ENCODE peak calls at places on chromosome 10, in ten cellular contexts. One of them, this sample, is unnamed.

GRCh38 chr10:127715782-127716378 is 21.1 kb upstream of the FOXI2 start:
- DNase-seq in MCF 10A: peak; percentile 37
- DNase-seq in activated CD8-positive, alpha-beta memory T cell treated with anti-CD3 and anti-CD28 coated beads, Interleukin-2, amount 50 U/mL, for 48 hours: no peak
- DNase-seq in T-cell: no peak
- DNase-seq in activated CD4-positive, CD25-positive, alpha-beta regulatory T cell: no peak
- DNase-seq in psoas muscle: no peak
- DNase-seq in activated effector memory CD4-positive, alpha-beta T cell treated with Interleukin-2 at 50 U/mL for 16 hours: no peak
- DNase-seq in GM12891: no peak
- DNase-seq in AG09319: no peak
- DNase-seq in heart right ventricle: no peak
- DNase-seq in this sample: peak; percentile 0

GRCh38 chr10:32161586-32161985 is 105.4 kb upstream of the KIF5B start:
- DNase-seq in MCF 10A: no peak
- DNase-seq in activated CD8-positive, alpha-beta memory T cell treated with anti-CD3 and anti-CD28 coated beads, Interleukin-2, amount 50 U/mL, for 48 hours: no peak
- DNase-seq in T-cell: no peak
- DNase-seq in activated CD4-positive, CD25-positive, alpha-beta regulatory T cell: no peak
- DNase-seq in psoas muscle: no peak
- DNase-seq in activated effector memory CD4-positive, alpha-beta T cell treated with Interleukin-2 at 50 U/mL for 16 hours: no peak
- DNase-seq in GM12891: no peak
- DNase-seq in AG09319: no peak
- DNase-seq in heart right ventricle: peak; percentile 22
- DNase-seq in this sample: no peak

GRCh38 chr10:72337039-72337629 is 17.6 kb downstream of the DNAJB12 start:
- DNase-seq in MCF 10A: peak; percentile 93
- DNase-seq in activated CD8-positive, alpha-beta memory T cell treated with anti-CD3 and anti-CD28 coated beads, Interleukin-2, amount 50 U/mL, for 48 hours: peak; percentile 90
- DNase-seq in T-cell: peak; percentile 70
- DNase-seq in activated CD4-positive, CD25-positive, alpha-beta regulatory T cell: peak; percentile 41
- DNase-seq in psoas muscle: peak; percentile 87
- DNase-seq in activated effector memory CD4-positive, alpha-beta T cell treated with Interleukin-2 at 50 U/mL for 16 hours: peak; percentile 56
- DNase-seq in GM12891: no peak
- DNase-seq in AG09319: no peak
- DNase-seq in heart right ventricle: peak; percentile 88
- DNase-seq in this sample: peak; percentile 15

GRCh38 chr10:96188911-96189310 is 58.8 kb downstream of the ZNF518A start:
- DNase-seq in MCF 10A: no peak
- DNase-seq in activated CD8-positive, alpha-beta memory T cell treated with anti-CD3 and anti-CD28 coated beads, Interleukin-2, amount 50 U/mL, for 48 hours: no peak
- DNase-seq in T-cell: no peak
- DNase-seq in activated CD4-positive, CD25-positive, alpha-beta regulatory T cell: no peak
- DNase-seq in psoas muscle: no peak
- DNase-seq in activated effector memory CD4-positive, alpha-beta T cell treated with Interleukin-2 at 50 U/mL for 16 hours: no peak
- DNase-seq in GM12891: no peak
- DNase-seq in AG09319: no peak
- DNase-seq in heart right ventricle: no peak
- DNase-seq in this sample: no peak

GRCh38 chr10:22737587-22737986 is 23.2 kb upstream of the PIP4K2A start:
- DNase-seq in MCF 10A: peak; percentile 75
- DNase-seq in activated CD8-positive, alpha-beta memory T cell treated with anti-CD3 and anti-CD28 coated beads, Interleukin-2, amount 50 U/mL, for 48 hours: no peak
- DNase-seq in T-cell: no peak
- DNase-seq in activated CD4-positive, CD25-positive, alpha-beta regulatory T cell: no peak
- DNase-seq in psoas muscle: peak; percentile 53
- DNase-seq in activated effector memory CD4-positive, alpha-beta T cell treated with Interleukin-2 at 50 U/mL for 16 hours: no peak
- DNase-seq in GM12891: no peak
- DNase-seq in AG09319: no peak
- DNase-seq in heart right ventricle: no peak
- DNase-seq in this sample: no peak

GRCh38 chr10:130727766-130728490 is 583.6 kb downstream of the TCERG1L start:
- DNase-seq in MCF 10A: no peak
- DNase-seq in activated CD8-positive, alpha-beta memory T cell treated with anti-CD3 and anti-CD28 coated beads, Interleukin-2, amount 50 U/mL, for 48 hours: no peak
- DNase-seq in T-cell: no peak
- DNase-seq in activated CD4-positive, CD25-positive, alpha-beta regulatory T cell: no peak
- DNase-seq in psoas muscle: no peak
- DNase-seq in activated effector memory CD4-positive, alpha-beta T cell treated with Interleukin-2 at 50 U/mL for 16 hours: no peak
- DNase-seq in GM12891: no peak
- DNase-seq in AG09319: no peak
- DNase-seq in heart right ventricle: no peak
- DNase-seq in this sample: no peak

GRCh38 chr10:99395750-99396445 is 34.5 kb downstream of the GOT1 start:
- DNase-seq in MCF 10A: peak; percentile 49
- DNase-seq in activated CD8-positive, alpha-beta memory T cell treated with anti-CD3 and anti-CD28 coated beads, Interleukin-2, amount 50 U/mL, for 48 hours: no peak
- DNase-seq in T-cell: no peak
- DNase-seq in activated CD4-positive, CD25-positive, alpha-beta regulatory T cell: no peak
- DNase-seq in psoas muscle: no peak
- DNase-seq in activated effector memory CD4-positive, alpha-beta T cell treated with Interleukin-2 at 50 U/mL for 16 hours: no peak
- DNase-seq in GM12891: no peak
- DNase-seq in AG09319: peak; percentile 34
- DNase-seq in heart right ventricle: no peak
- DNase-seq in this sample: peak; percentile 8

GRCh38 chr10:131781791-131782190 is 119.0 kb upstream of the PPP2R2D start:
- DNase-seq in MCF 10A: no peak
- DNase-seq in activated CD8-positive, alpha-beta memory T cell treated with anti-CD3 and anti-CD28 coated beads, Interleukin-2, amount 50 U/mL, for 48 hours: peak; percentile 28
- DNase-seq in T-cell: no peak
- DNase-seq in activated CD4-positive, CD25-positive, alpha-beta regulatory T cell: no peak
- DNase-seq in psoas muscle: no peak
- DNase-seq in activated effector memory CD4-positive, alpha-beta T cell treated with Interleukin-2 at 50 U/mL for 16 hours: no peak
- DNase-seq in GM12891: no peak
- DNase-seq in AG09319: no peak
- DNase-seq in heart right ventricle: no peak
- DNase-seq in this sample: no peak

GRCh38 chr10:44071479-44071878 is 313.4 kb downstream of the CXCL12 start:
- DNase-seq in MCF 10A: peak; percentile 4
- DNase-seq in activated CD8-positive, alpha-beta memory T cell treated with anti-CD3 and anti-CD28 coated beads, Interleukin-2, amount 50 U/mL, for 48 hours: no peak
- DNase-seq in T-cell: no peak
- DNase-seq in activated CD4-positive, CD25-positive, alpha-beta regulatory T cell: no peak
- DNase-seq in psoas muscle: no peak
- DNase-seq in activated effector memory CD4-positive, alpha-beta T cell treated with Interleukin-2 at 50 U/mL for 16 hours: no peak
- DNase-seq in GM12891: no peak
- DNase-seq in AG09319: peak; percentile 94
- DNase-seq in heart right ventricle: no peak
- DNase-seq in this sample: no peak

GRCh38 chr10:48478980-48479811 is 125.7 kb downstream of the ARHGAP22 start:
- DNase-seq in MCF 10A: no peak
- DNase-seq in activated CD8-positive, alpha-beta memory T cell treated with anti-CD3 and anti-CD28 coated beads, Interleukin-2, amount 50 U/mL, for 48 hours: peak; percentile 26
- DNase-seq in T-cell: no peak
- DNase-seq in activated CD4-positive, CD25-positive, alpha-beta regulatory T cell: no peak
- DNase-seq in psoas muscle: no peak
- DNase-seq in activated effector memory CD4-positive, alpha-beta T cell treated with Interleukin-2 at 50 U/mL for 16 hours: no peak
- DNase-seq in GM12891: no peak
- DNase-seq in AG09319: no peak
- DNase-seq in heart right ventricle: no peak
- DNase-seq in this sample: no peak

GRCh38 chr10:88232029-88232895 is 350.9 kb downstream of the RNLS start:
- DNase-seq in MCF 10A: peak; percentile 32
- DNase-seq in activated CD8-positive, alpha-beta memory T cell treated with anti-CD3 and anti-CD28 coated beads, Interleukin-2, amount 50 U/mL, for 48 hours: no peak
- DNase-seq in T-cell: no peak
- DNase-seq in activated CD4-positive, CD25-positive, alpha-beta regulatory T cell: no peak
- DNase-seq in psoas muscle: peak; percentile 79
- DNase-seq in activated effector memory CD4-positive, alpha-beta T cell treated with Interleukin-2 at 50 U/mL for 16 hours: no peak
- DNase-seq in GM12891: no peak
- DNase-seq in AG09319: no peak
- DNase-seq in heart right ventricle: peak; percentile 84
- DNase-seq in this sample: no peak

GRCh38 chr10:52213511-52213831 is 100.6 kb upstream of the DKK1 start:
- DNase-seq in MCF 10A: peak; percentile 10
- DNase-seq in activated CD8-positive, alpha-beta memory T cell treated with anti-CD3 and anti-CD28 coated beads, Interleukin-2, amount 50 U/mL, for 48 hours: no peak
- DNase-seq in T-cell: no peak
- DNase-seq in activated CD4-positive, CD25-positive, alpha-beta regulatory T cell: no peak
- DNase-seq in psoas muscle: no peak
- DNase-seq in activated effector memory CD4-positive, alpha-beta T cell treated with Interleukin-2 at 50 U/mL for 16 hours: no peak
- DNase-seq in GM12891: no peak
- DNase-seq in AG09319: no peak
- DNase-seq in heart right ventricle: peak; percentile 16
- DNase-seq in this sample: no peak

GRCh38 chr10:79938728-79939380 is 10.1 kb downstream of the SFTPD start:
- DNase-seq in MCF 10A: no peak
- DNase-seq in activated CD8-positive, alpha-beta memory T cell treated with anti-CD3 and anti-CD28 coated beads, Interleukin-2, amount 50 U/mL, for 48 hours: no peak
- DNase-seq in T-cell: no peak
- DNase-seq in activated CD4-positive, CD25-positive, alpha-beta regulatory T cell: no peak
- DNase-seq in psoas muscle: no peak
- DNase-seq in activated effector memory CD4-positive, alpha-beta T cell treated with Interleukin-2 at 50 U/mL for 16 hours: no peak
- DNase-seq in GM12891: peak; percentile 30
- DNase-seq in AG09319: no peak
- DNase-seq in heart right ventricle: peak; percentile 54
- DNase-seq in this sample: no peak

GRCh38 chr10:110216942-110217341 is 9.5 kb downstream of the MXI1 start:
- DNase-seq in MCF 10A: no peak
- DNase-seq in activated CD8-positive, alpha-beta memory T cell treated with anti-CD3 and anti-CD28 coated beads, Interleukin-2, amount 50 U/mL, for 48 hours: no peak
- DNase-seq in T-cell: no peak
- DNase-seq in activated CD4-positive, CD25-positive, alpha-beta regulatory T cell: no peak
- DNase-seq in psoas muscle: no peak
- DNase-seq in activated effector memory CD4-positive, alpha-beta T cell treated with Interleukin-2 at 50 U/mL for 16 hours: no peak
- DNase-seq in GM12891: no peak
- DNase-seq in AG09319: no peak
- DNase-seq in heart right ventricle: no peak
- DNase-seq in this sample: no peak

GRCh38 chr10:3172081-3172445 is 519 bp downstream of the PITRM1 start:
- DNase-seq in MCF 10A: peak; percentile 68
- DNase-seq in activated CD8-positive, alpha-beta memory T cell treated with anti-CD3 and anti-CD28 coated beads, Interleukin-2, amount 50 U/mL, for 48 hours: no peak
- DNase-seq in T-cell: no peak
- DNase-seq in activated CD4-positive, CD25-positive, alpha-beta regulatory T cell: peak; percentile 27
- DNase-seq in psoas muscle: no peak
- DNase-seq in activated effector memory CD4-positive, alpha-beta T cell treated with Interleukin-2 at 50 U/mL for 16 hours: no peak
- DNase-seq in GM12891: no peak
- DNase-seq in AG09319: peak; percentile 19
- DNase-seq in heart right ventricle: no peak
- DNase-seq in this sample: no peak

GRCh38 chr10:68332259-68333057 is at the start of gene PBLD:
- DNase-seq in MCF 10A: peak; percentile 85
- DNase-seq in activated CD8-positive, alpha-beta memory T cell treated with anti-CD3 and anti-CD28 coated beads, Interleukin-2, amount 50 U/mL, for 48 hours: peak; percentile 84
- DNase-seq in T-cell: peak; percentile 55
- DNase-seq in activated CD4-positive, CD25-positive, alpha-beta regulatory T cell: peak; percentile 48
- DNase-seq in psoas muscle: peak; percentile 64
- DNase-seq in activated effector memory CD4-positive, alpha-beta T cell treated with Interleukin-2 at 50 U/mL for 16 hours: peak; percentile 47
- DNase-seq in GM12891: peak; percentile 22
- DNase-seq in AG09319: peak; percentile 48
- DNase-seq in heart right ventricle: peak; percentile 79
- DNase-seq in this sample: peak; percentile 35

GRCh38 chr10:14712991-14713422 is 61.7 kb downstream of the FAM107B start:
- DNase-seq in MCF 10A: no peak
- DNase-seq in activated CD8-positive, alpha-beta memory T cell treated with anti-CD3 and anti-CD28 coated beads, Interleukin-2, amount 50 U/mL, for 48 hours: no peak
- DNase-seq in T-cell: no peak
- DNase-seq in activated CD4-positive, CD25-positive, alpha-beta regulatory T cell: no peak
- DNase-seq in psoas muscle: no peak
- DNase-seq in activated effector memory CD4-positive, alpha-beta T cell treated with Interleukin-2 at 50 U/mL for 16 hours: no peak
- DNase-seq in GM12891: no peak
- DNase-seq in AG09319: no peak
- DNase-seq in heart right ventricle: no peak
- DNase-seq in this sample: no peak

GRCh38 chr10:95413608-95414007 is 122.8 kb upstream of the PDLIM1 start:
- DNase-seq in MCF 10A: no peak
- DNase-seq in activated CD8-positive, alpha-beta memory T cell treated with anti-CD3 and anti-CD28 coated beads, Interleukin-2, amount 50 U/mL, for 48 hours: no peak
- DNase-seq in T-cell: no peak
- DNase-seq in activated CD4-positive, CD25-positive, alpha-beta regulatory T cell: no peak
- DNase-seq in psoas muscle: no peak
- DNase-seq in activated effector memory CD4-positive, alpha-beta T cell treated with Interleukin-2 at 50 U/mL for 16 hours: no peak
- DNase-seq in GM12891: no peak
- DNase-seq in AG09319: no peak
- DNase-seq in heart right ventricle: peak; percentile 49
- DNase-seq in this sample: no peak

GRCh38 chr10:18414061-18414460 is 237.3 kb downstream of the NSUN6 start:
- DNase-seq in MCF 10A: no peak
- DNase-seq in activated CD8-positive, alpha-beta memory T cell treated with anti-CD3 and anti-CD28 coated beads, Interleukin-2, amount 50 U/mL, for 48 hours: no peak
- DNase-seq in T-cell: no peak
- DNase-seq in activated CD4-positive, CD25-positive, alpha-beta regulatory T cell: no peak
- DNase-seq in psoas muscle: no peak
- DNase-seq in activated effector memory CD4-positive, alpha-beta T cell treated with Interleukin-2 at 50 U/mL for 16 hours: no peak
- DNase-seq in GM12891: no peak
- DNase-seq in AG09319: no peak
- DNase-seq in heart right ventricle: no peak
- DNase-seq in this sample: peak; percentile 0

GRCh38 chr10:116880716-116881440 is 31.6 kb downstream of the ENO4 start:
- DNase-seq in MCF 10A: no peak
- DNase-seq in activated CD8-positive, alpha-beta memory T cell treated with anti-CD3 and anti-CD28 coated beads, Interleukin-2, amount 50 U/mL, for 48 hours: no peak
- DNase-seq in T-cell: no peak
- DNase-seq in activated CD4-positive, CD25-positive, alpha-beta regulatory T cell: no peak
- DNase-seq in psoas muscle: no peak
- DNase-seq in activated effector memory CD4-positive, alpha-beta T cell treated with Interleukin-2 at 50 U/mL for 16 hours: no peak
- DNase-seq in GM12891: no peak
- DNase-seq in AG09319: no peak
- DNase-seq in heart right ventricle: no peak
- DNase-seq in this sample: no peak

GRCh38 chr10:30985552-30985951 is 46.1 kb downstream of the ZNF438 start:
- DNase-seq in MCF 10A: peak; percentile 63
- DNase-seq in activated CD8-positive, alpha-beta memory T cell treated with anti-CD3 and anti-CD28 coated beads, Interleukin-2, amount 50 U/mL, for 48 hours: no peak
- DNase-seq in T-cell: no peak
- DNase-seq in activated CD4-positive, CD25-positive, alpha-beta regulatory T cell: no peak
- DNase-seq in psoas muscle: no peak
- DNase-seq in activated effector memory CD4-positive, alpha-beta T cell treated with Interleukin-2 at 50 U/mL for 16 hours: no peak
- DNase-seq in GM12891: no peak
- DNase-seq in AG09319: no peak
- DNase-seq in heart right ventricle: no peak
- DNase-seq in this sample: no peak

GRCh38 chr10:548212-548897 is 141.1 kb downstream of the DIP2C start:
- DNase-seq in MCF 10A: no peak
- DNase-seq in activated CD8-positive, alpha-beta memory T cell treated with anti-CD3 and anti-CD28 coated beads, Interleukin-2, amount 50 U/mL, for 48 hours: no peak
- DNase-seq in T-cell: no peak
- DNase-seq in activated CD4-positive, CD25-positive, alpha-beta regulatory T cell: no peak
- DNase-seq in psoas muscle: no peak
- DNase-seq in activated effector memory CD4-positive, alpha-beta T cell treated with Interleukin-2 at 50 U/mL for 16 hours: no peak
- DNase-seq in GM12891: no peak
- DNase-seq in AG09319: no peak
- DNase-seq in heart right ventricle: no peak
- DNase-seq in this sample: no peak

GRCh38 chr10:112919721-112920120 is 30.3 kb upstream of the TCF7L2 start:
- DNase-seq in MCF 10A: peak; percentile 69
- DNase-seq in activated CD8-positive, alpha-beta memory T cell treated with anti-CD3 and anti-CD28 coated beads, Interleukin-2, amount 50 U/mL, for 48 hours: no peak
- DNase-seq in T-cell: no peak
- DNase-seq in activated CD4-positive, CD25-positive, alpha-beta regulatory T cell: no peak
- DNase-seq in psoas muscle: no peak
- DNase-seq in activated effector memory CD4-positive, alpha-beta T cell treated with Interleukin-2 at 50 U/mL for 16 hours: no peak
- DNase-seq in GM12891: no peak
- DNase-seq in AG09319: peak; percentile 8
- DNase-seq in heart right ventricle: no peak
- DNase-seq in this sample: no peak

GRCh38 chr10:127948791-127949190 is 41.9 kb downstream of the PTPRE start:
- DNase-seq in MCF 10A: peak; percentile 9
- DNase-seq in activated CD8-positive, alpha-beta memory T cell treated with anti-CD3 and anti-CD28 coated beads, Interleukin-2, amount 50 U/mL, for 48 hours: no peak
- DNase-seq in T-cell: no peak
- DNase-seq in activated CD4-positive, CD25-positive, alpha-beta regulatory T cell: no peak
- DNase-seq in psoas muscle: no peak
- DNase-seq in activated effector memory CD4-positive, alpha-beta T cell treated with Interleukin-2 at 50 U/mL for 16 hours: no peak
- DNase-seq in GM12891: no peak
- DNase-seq in AG09319: no peak
- DNase-seq in heart right ventricle: no peak
- DNase-seq in this sample: no peak

GRCh38 chr10:113960617-113961260 is 82.9 kb upstream of the ADRB1 start:
- DNase-seq in MCF 10A: peak; percentile 29
- DNase-seq in activated CD8-positive, alpha-beta memory T cell treated with anti-CD3 and anti-CD28 coated beads, Interleukin-2, amount 50 U/mL, for 48 hours: no peak
- DNase-seq in T-cell: peak; percentile 31
- DNase-seq in activated CD4-positive, CD25-positive, alpha-beta regulatory T cell: no peak
- DNase-seq in psoas muscle: no peak
- DNase-seq in activated effector memory CD4-positive, alpha-beta T cell treated with Interleukin-2 at 50 U/mL for 16 hours: peak; percentile 43
- DNase-seq in GM12891: no peak
- DNase-seq in AG09319: no peak
- DNase-seq in heart right ventricle: no peak
- DNase-seq in this sample: peak; percentile 43

GRCh38 chr10:102007802-102008201 is 48.2 kb downstream of the ARMH3 start:
- DNase-seq in MCF 10A: no peak
- DNase-seq in activated CD8-positive, alpha-beta memory T cell treated with anti-CD3 and anti-CD28 coated beads, Interleukin-2, amount 50 U/mL, for 48 hours: no peak
- DNase-seq in T-cell: no peak
- DNase-seq in activated CD4-positive, CD25-positive, alpha-beta regulatory T cell: no peak
- DNase-seq in psoas muscle: no peak
- DNase-seq in activated effector memory CD4-positive, alpha-beta T cell treated with Interleukin-2 at 50 U/mL for 16 hours: no peak
- DNase-seq in GM12891: no peak
- DNase-seq in AG09319: no peak
- DNase-seq in heart right ventricle: no peak
- DNase-seq in this sample: no peak

GRCh38 chr10:59271160-59271559 is 91.2 kb downstream of the FAM13C start:
- DNase-seq in MCF 10A: no peak
- DNase-seq in activated CD8-positive, alpha-beta memory T cell treated with anti-CD3 and anti-CD28 coated beads, Interleukin-2, amount 50 U/mL, for 48 hours: no peak
- DNase-seq in T-cell: no peak
- DNase-seq in activated CD4-positive, CD25-positive, alpha-beta regulatory T cell: no peak
- DNase-seq in psoas muscle: no peak
- DNase-seq in activated effector memory CD4-positive, alpha-beta T cell treated with Interleukin-2 at 50 U/mL for 16 hours: no peak
- DNase-seq in GM12891: no peak
- DNase-seq in AG09319: no peak
- DNase-seq in heart right ventricle: no peak
- DNase-seq in this sample: peak; percentile 71

GRCh38 chr10:133275683-133276092 is 980 bp downstream of the ADAM8 start:
- DNase-seq in MCF 10A: peak; percentile 25
- DNase-seq in activated CD8-positive, alpha-beta memory T cell treated with anti-CD3 and anti-CD28 coated beads, Interleukin-2, amount 50 U/mL, for 48 hours: no peak
- DNase-seq in T-cell: peak; percentile 48
- DNase-seq in activated CD4-positive, CD25-positive, alpha-beta regulatory T cell: no peak
- DNase-seq in psoas muscle: no peak
- DNase-seq in activated effector memory CD4-positive, alpha-beta T cell treated with Interleukin-2 at 50 U/mL for 16 hours: peak; percentile 37
- DNase-seq in GM12891: no peak
- DNase-seq in AG09319: no peak
- DNase-seq in heart right ventricle: no peak
- DNase-seq in this sample: no peak